ENCODE peak calls at places on chromosomes 4 and X, in five cellular contexts. One of them, this sample, is unnamed.

GRCh38 chr4:2746891-2747695 is 9.0 kb downstream of the TNIP2 start:
- DNase-seq in stomach: no peak
- DNase-seq in suprapubic skin: no peak
- DNase-seq in transverse colon: no peak
- DNase-seq in K562: no peak
- DNase-seq in this sample: no peak

GRCh38 chrX:100663651-100664050 is 19.7 kb downstream of the SRPX2 start:
- DNase-seq in stomach: no peak
- DNase-seq in suprapubic skin: no peak
- DNase-seq in transverse colon: no peak
- DNase-seq in K562: no peak
- DNase-seq in this sample: no peak

GRCh38 chrX:12421918-12422317 is 283.6 kb downstream of the FRMPD4 start:
- DNase-seq in stomach: no peak
- DNase-seq in suprapubic skin: no peak
- DNase-seq in transverse colon: no peak
- DNase-seq in K562: no peak
- DNase-seq in this sample: no peak

GRCh38 chrX:46994096-46994495 is 81.9 kb downstream of the JADE3 start:
- DNase-seq in stomach: no peak
- DNase-seq in suprapubic skin: no peak
- DNase-seq in transverse colon: no peak
- DNase-seq in K562: no peak
- DNase-seq in this sample: no peak

GRCh38 chr4:77100234-77100633 is 24.4 kb upstream of the CCNI start:
- DNase-seq in stomach: no peak
- DNase-seq in suprapubic skin: no peak
- DNase-seq in transverse colon: no peak
- DNase-seq in K562: no peak
- DNase-seq in this sample: no peak

GRCh38 chr4:85243857-85244256 is 231.1 kb upstream of the ARHGAP24 start:
- DNase-seq in stomach: no peak
- DNase-seq in suprapubic skin: no peak
- DNase-seq in transverse colon: no peak
- DNase-seq in K562: no peak
- DNase-seq in this sample: no peak

GRCh38 chr4:81635747-81636146 is 164.0 kb upstream of the RASGEF1B start:
- DNase-seq in stomach: peak
- DNase-seq in suprapubic skin: no peak
- DNase-seq in transverse colon: peak
- DNase-seq in K562: no peak
- DNase-seq in this sample: no peak

GRCh38 chr4:48041535-48042137 is 25.1 kb downstream of the NIPAL1 start:
- DNase-seq in stomach: no peak
- DNase-seq in suprapubic skin: no peak
- DNase-seq in transverse colon: peak
- DNase-seq in K562: no peak
- DNase-seq in this sample: no peak

GRCh38 chr4:85952982-85953650 is 406.7 kb downstream of the MAPK10 start:
- DNase-seq in stomach: no peak
- DNase-seq in suprapubic skin: no peak
- DNase-seq in transverse colon: no peak
- DNase-seq in K562: no peak
- DNase-seq in this sample: no peak

GRCh38 chr4:25020240-25020639 is 10.5 kb downstream of the LGI2 start:
- DNase-seq in stomach: no peak
- DNase-seq in suprapubic skin: no peak
- DNase-seq in transverse colon: no peak
- DNase-seq in K562: no peak
- DNase-seq in this sample: no peak

GRCh38 chrX:5595570-5595969 is 633.1 kb downstream of the NLGN4X start:
- DNase-seq in stomach: no peak
- DNase-seq in suprapubic skin: no peak
- DNase-seq in transverse colon: no peak
- DNase-seq in K562: no peak
- DNase-seq in this sample: no peak

GRCh38 chrX:103248553-103248952 is 6.4 kb downstream of the TCEAL8 start:
- DNase-seq in stomach: no peak
- DNase-seq in suprapubic skin: no peak
- DNase-seq in transverse colon: no peak
- DNase-seq in K562: peak
- DNase-seq in this sample: no peak

GRCh38 chr4:41613362-41613761 is 75.4 kb downstream of the LIMCH1 start:
- DNase-seq in stomach: no peak
- DNase-seq in suprapubic skin: no peak
- DNase-seq in transverse colon: no peak
- DNase-seq in K562: no peak
- DNase-seq in this sample: no peak

GRCh38 chrX:20740443-20740842 is 473.7 kb upstream of the RPS6KA3 start:
- DNase-seq in stomach: no peak
- DNase-seq in suprapubic skin: no peak
- DNase-seq in transverse colon: no peak
- DNase-seq in K562: no peak
- DNase-seq in this sample: no peak

GRCh38 chrX:30147996-30148643 is 67.2 kb upstream of the MAGEB2 start:
- DNase-seq in stomach: no peak
- DNase-seq in suprapubic skin: no peak
- DNase-seq in transverse colon: no peak
- DNase-seq in K562: no peak
- DNase-seq in this sample: peak

GRCh38 chrX:39725928-39726619 is 371.7 kb downstream of the BCOR start:
- DNase-seq in stomach: no peak
- DNase-seq in suprapubic skin: no peak
- DNase-seq in transverse colon: no peak
- DNase-seq in K562: no peak
- DNase-seq in this sample: no peak

GRCh38 chr4:40311811-40312346 is 23.3 kb upstream of the CHRNA9 start:
- DNase-seq in stomach: peak
- DNase-seq in suprapubic skin: no peak
- DNase-seq in transverse colon: no peak
- DNase-seq in K562: peak
- DNase-seq in this sample: peak

GRCh38 chrX:47880927-47881326 is 44.2 kb downstream of the ZNF81 start:
- DNase-seq in stomach: no peak
- DNase-seq in suprapubic skin: no peak
- DNase-seq in transverse colon: no peak
- DNase-seq in K562: no peak
- DNase-seq in this sample: no peak

GRCh38 chr4:162274354-162274753 is 110.6 kb upstream of the FSTL5 start:
- DNase-seq in stomach: peak
- DNase-seq in suprapubic skin: no peak
- DNase-seq in transverse colon: peak
- DNase-seq in K562: no peak
- DNase-seq in this sample: no peak

GRCh38 chrX:45774961-45775360 is 574.3 kb upstream of the DIPK2B start:
- DNase-seq in stomach: no peak
- DNase-seq in suprapubic skin: no peak
- DNase-seq in transverse colon: no peak
- DNase-seq in K562: no peak
- DNase-seq in this sample: no peak

GRCh38 chr4:150974750-150975149 is 40.3 kb downstream of the LRBA start:
- DNase-seq in stomach: no peak
- DNase-seq in suprapubic skin: no peak
- DNase-seq in transverse colon: no peak
- DNase-seq in K562: no peak
- DNase-seq in this sample: no peak

GRCh38 chr4:41260315-41260714 is 3.6 kb downstream of the UCHL1 start:
- DNase-seq in stomach: no peak
- DNase-seq in suprapubic skin: no peak
- DNase-seq in transverse colon: no peak
- DNase-seq in K562: no peak
- DNase-seq in this sample: no peak

GRCh38 chrX:25112156-25112555 is 96.4 kb upstream of the ARX start:
- DNase-seq in stomach: no peak
- DNase-seq in suprapubic skin: no peak
- DNase-seq in transverse colon: no peak
- DNase-seq in K562: no peak
- DNase-seq in this sample: no peak

GRCh38 chr4:39353478-39354177 is 12.5 kb downstream of the RFC1 start:
- DNase-seq in stomach: no peak
- DNase-seq in suprapubic skin: no peak
- DNase-seq in transverse colon: no peak
- DNase-seq in K562: no peak
- DNase-seq in this sample: no peak

GRCh38 chrX:49186125-49187027 is at the start of gene PRICKLE3:
- DNase-seq in stomach: peak
- DNase-seq in suprapubic skin: peak
- DNase-seq in transverse colon: peak
- DNase-seq in K562: peak
- DNase-seq in this sample: peak

GRCh38 chrX:119784747-119785446 is 6.5 kb downstream of the RPL39 start:
- DNase-seq in stomach: peak
- DNase-seq in suprapubic skin: no peak
- DNase-seq in transverse colon: peak
- DNase-seq in K562: peak
- DNase-seq in this sample: no peak

GRCh38 chrX:23012162-23012561 is 12.4 kb downstream of the DDX53 start:
- DNase-seq in stomach: no peak
- DNase-seq in suprapubic skin: no peak
- DNase-seq in transverse colon: no peak
- DNase-seq in K562: no peak
- DNase-seq in this sample: no peak

GRCh38 chrX:153900806-153901752 is 3.4 kb upstream of the AVPR2 start:
- DNase-seq in stomach: peak
- DNase-seq in suprapubic skin: no peak
- DNase-seq in transverse colon: peak
- DNase-seq in K562: peak
- DNase-seq in this sample: peak

GRCh38 chrX:40945366-40945713 is 139.9 kb upstream of the USP9X start:
- DNase-seq in stomach: no peak
- DNase-seq in suprapubic skin: no peak
- DNase-seq in transverse colon: peak
- DNase-seq in K562: no peak
- DNase-seq in this sample: peak

GRCh38 chrX:71282514-71283408 is 674 bp upstream of the NONO start:
- DNase-seq in stomach: no peak
- DNase-seq in suprapubic skin: no peak
- DNase-seq in transverse colon: no peak
- DNase-seq in K562: no peak
- DNase-seq in this sample: no peak

GRCh38 chrX:13518126-13518525 is 51.3 kb upstream of the EGFL6 start:
- DNase-seq in stomach: no peak
- DNase-seq in suprapubic skin: no peak
- DNase-seq in transverse colon: no peak
- DNase-seq in K562: no peak
- DNase-seq in this sample: no peak

GRCh38 chr4:74752798-74753197 is 41.5 kb downstream of the BTC start:
- DNase-seq in stomach: no peak
- DNase-seq in suprapubic skin: no peak
- DNase-seq in transverse colon: no peak
- DNase-seq in K562: no peak
- DNase-seq in this sample: no peak

GRCh38 chrX:77527233-77528001 is 80.2 kb downstream of the FGF16 start:
- DNase-seq in stomach: no peak
- DNase-seq in suprapubic skin: peak
- DNase-seq in transverse colon: no peak
- DNase-seq in K562: peak
- DNase-seq in this sample: peak

GRCh38 chrX:121851033-121851432 is 803.6 kb downstream of the GLUD2 start:
- DNase-seq in stomach: no peak
- DNase-seq in suprapubic skin: no peak
- DNase-seq in transverse colon: no peak
- DNase-seq in K562: no peak
- DNase-seq in this sample: no peak

GRCh38 chr4:46274717-46275116 is 115.2 kb downstream of the GABRA2 start:
- DNase-seq in stomach: no peak
- DNase-seq in suprapubic skin: no peak
- DNase-seq in transverse colon: no peak
- DNase-seq in K562: no peak
- DNase-seq in this sample: no peak

DNA sequence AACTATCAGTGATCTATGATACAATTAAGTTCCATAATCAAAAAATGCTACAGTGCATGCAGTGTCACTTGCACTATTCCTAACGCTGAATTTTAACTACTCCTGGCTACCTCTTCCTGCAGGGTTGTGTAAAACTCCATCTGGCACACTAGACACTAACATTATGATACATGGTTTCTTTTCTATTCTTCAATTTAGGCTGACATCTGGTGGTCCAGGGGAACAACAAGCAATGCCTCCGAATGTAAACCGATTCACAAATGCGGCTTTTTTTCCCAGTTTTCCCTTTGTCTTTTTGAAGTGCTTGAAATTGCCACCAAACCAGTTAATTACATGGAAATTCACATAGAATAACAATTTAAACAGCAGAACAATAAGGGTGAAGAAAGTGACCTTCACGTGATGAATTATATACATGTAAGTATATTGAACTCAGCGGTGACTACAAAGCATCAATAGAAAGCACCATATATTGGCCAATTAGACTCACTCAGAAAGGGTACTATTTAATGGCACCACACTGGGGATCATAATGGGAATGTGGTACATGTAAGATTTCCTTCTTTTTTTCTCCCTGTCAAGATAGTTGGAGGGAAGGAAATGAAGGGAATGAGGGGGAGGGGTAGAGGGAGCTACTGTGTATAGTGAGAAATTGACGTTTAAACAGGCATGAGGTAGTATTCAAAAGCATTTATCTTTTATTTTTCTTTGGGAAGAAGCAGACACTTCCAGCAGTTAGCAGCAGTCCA is 103.9 kb downstream of the MMRN1 start:
- DNase-seq in stomach: no peak
- DNase-seq in suprapubic skin: no peak
- DNase-seq in transverse colon: no peak
- DNase-seq in K562: no peak
- DNase-seq in this sample: no peak
- TF ChIP-seq EP300 in stomach: no peak
- TF ChIP-seq EP300 in suprapubic skin: no peak
- TF ChIP-seq EP300 in transverse colon: no peak
- TF ChIP-seq EP300 in K562: no peak
- TF ChIP-seq EP300 in this sample: no peak

DNA sequence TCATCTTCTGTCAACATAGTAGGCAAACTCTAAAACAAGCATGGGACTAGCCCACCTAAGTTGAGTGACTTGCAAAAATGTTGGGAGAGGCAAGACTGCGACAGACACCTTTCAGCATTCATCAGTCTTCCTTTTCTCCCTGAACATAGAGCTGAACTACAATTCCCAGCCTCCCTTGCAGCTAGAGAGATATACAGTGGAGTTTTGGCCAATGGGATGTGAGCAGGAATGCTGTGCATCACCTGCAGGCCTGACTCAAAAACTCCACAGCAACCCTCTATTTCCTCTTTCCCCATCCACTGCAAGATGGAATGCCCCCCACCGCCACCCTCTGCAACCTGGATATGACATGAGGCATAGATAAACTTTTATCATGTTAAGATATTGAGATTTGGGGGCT is 66.5 kb downstream of the PDHA1 start:
- DNase-seq in stomach: no peak
- DNase-seq in suprapubic skin: no peak
- DNase-seq in transverse colon: no peak
- DNase-seq in K562: no peak
- DNase-seq in this sample: no peak
- H3K4me3 ChIP-seq in stomach: no peak
- H3K4me3 ChIP-seq in suprapubic skin: no peak
- H3K4me3 ChIP-seq in transverse colon: no peak
- H3K4me3 ChIP-seq in K562: no peak
- H3K4me3 ChIP-seq in this sample: no peak

GRCh38 chr4:169663894-169664293 is 43.5 kb downstream of the CLCN3 start:
- DNase-seq in stomach: no peak
- DNase-seq in suprapubic skin: no peak
- DNase-seq in transverse colon: no peak
- DNase-seq in K562: no peak
- DNase-seq in this sample: no peak
- TF ChIP-seq POLR2AphosphoS5 in stomach: no peak
- TF ChIP-seq POLR2AphosphoS5 in suprapubic skin: no peak
- TF ChIP-seq POLR2AphosphoS5 in transverse colon: no peak
- TF ChIP-seq POLR2AphosphoS5 in K562: no peak
- TF ChIP-seq POLR2AphosphoS5 in this sample: no peak

GRCh38 chr4:56648245-56649151 is 32.6 kb downstream of the HOPX start:
- DNase-seq in stomach: no peak
- DNase-seq in suprapubic skin: no peak
- DNase-seq in transverse colon: no peak
- DNase-seq in K562: no peak
- DNase-seq in this sample: peak
- TF ChIP-seq EP300 in stomach: no peak
- TF ChIP-seq EP300 in suprapubic skin: no peak
- TF ChIP-seq EP300 in transverse colon: no peak
- TF ChIP-seq EP300 in K562: no peak
- TF ChIP-seq EP300 in this sample: no peak